ENCODE peak calls at places on chromosomes 7 and 10, in four cellular contexts. D is AG09309, H is brain microvascular endothelial cell, K is A673. E is an unnamed sample.

GRCh38 chr7:10034843-10035556 is 938.7 kb upstream of the PHF14 start:
- DNase-seq in H (no peak), D (no peak), K (no peak), E (no peak)

GRCh38 chr7:83976302-83976701 is 218.3 kb downstream of the SEMA3A start:
- DNase-seq in K (peak), D (no peak), H (no peak), E (peak)

GRCh38 chr10:44809652-44810051 is 101.5 kb upstream of the TMEM72 start:
- DNase-seq in D (no peak), H (no peak), K (no peak), E (no peak)

GRCh38 chr7:100578246-100579183 is 4.8 kb upstream of the SAP25 start:
- DNase-seq in K (no peak), H (no peak), D (no peak), E (no peak)

GRCh38 chr7:148630078-148630477 is 39.5 kb downstream of the C7orf33 start:
- DNase-seq in D (no peak), K (no peak), H (no peak), E (no peak)

GRCh38 chr10:109592391-109592790 is 330.9 kb downstream of the XPNPEP1 start:
- DNase-seq in D (no peak), H (no peak), K (no peak), E (no peak)

GRCh38 chr7:51324206-51324884 is 7.7 kb upstream of the COBL start:
- DNase-seq in D (no peak), K (no peak), H (no peak), E (no peak)

GRCh38 chr7:81449105-81449504 is 320.7 kb downstream of the HGF start:
- DNase-seq in K (no peak), D (no peak), H (no peak), E (no peak)

GRCh38 chr7:103905997-103906396 is 83.5 kb downstream of the RELN start:
- DNase-seq in H (no peak), D (no peak), K (no peak), E (no peak)

DNA sequence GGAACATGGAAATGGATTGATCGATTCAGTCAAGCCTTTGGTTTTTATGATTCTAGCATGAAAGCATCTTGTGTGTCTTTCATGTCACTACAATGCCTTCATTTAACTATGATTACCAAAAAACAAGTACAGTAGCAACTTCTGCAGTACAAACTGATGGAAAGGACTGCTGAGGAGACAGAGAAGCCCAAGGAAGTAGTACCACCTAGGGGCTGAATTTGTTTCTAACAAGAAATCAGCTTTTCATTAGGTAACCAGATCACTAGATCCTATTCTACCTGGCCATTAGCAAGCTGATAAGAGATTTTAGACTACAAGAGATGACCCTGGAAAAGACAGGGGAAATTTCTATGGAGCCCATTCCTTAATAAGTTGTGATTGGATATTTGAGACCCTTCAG is 3.2 kb upstream of the IFIT1 start:
- DNase-seq in K (peak), D (no peak), H (no peak), E (no peak)
- TF ChIP-seq CTCF in K (peak), D (peak), H (peak), E (peak)

DNA sequence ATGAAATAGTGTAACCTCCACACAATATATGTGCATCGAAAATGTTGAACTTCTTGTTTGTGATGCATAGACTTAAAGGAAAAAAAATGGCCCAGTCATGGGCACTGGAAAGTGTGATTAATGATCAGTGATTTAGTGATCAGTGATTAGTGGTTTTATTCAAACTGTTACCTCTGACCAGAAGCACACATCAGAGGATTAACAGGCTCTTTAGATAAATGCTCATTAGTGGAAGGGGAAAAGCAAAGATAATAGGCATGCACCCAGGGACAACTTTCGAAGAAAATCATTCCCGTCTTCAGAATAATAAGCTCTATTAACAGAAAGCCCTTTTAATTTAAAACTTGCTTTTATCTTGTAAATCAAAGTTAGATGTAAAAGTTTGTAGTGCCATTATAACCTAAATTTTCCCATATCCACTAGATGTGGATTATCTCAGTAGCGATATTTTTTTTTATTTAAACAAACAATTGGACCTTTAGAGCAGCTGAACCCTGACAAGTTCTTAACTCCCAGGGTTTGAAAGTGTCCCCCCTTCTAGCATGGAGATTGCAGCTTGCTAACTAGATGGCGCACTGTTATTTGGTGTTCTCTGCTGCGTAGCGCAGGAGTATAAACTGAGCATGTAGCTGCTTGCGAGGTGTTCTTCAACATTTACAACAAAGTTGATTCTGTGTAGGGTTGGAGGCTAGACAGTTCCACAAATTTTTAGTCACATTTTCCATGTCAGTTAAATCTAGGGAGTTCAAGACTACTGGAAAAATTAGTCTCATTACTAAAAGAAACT is at the start of gene CREB5:
- DNase-seq in D (no peak), K (no peak), H (no peak), E (no peak)
- TF ChIP-seq CTCF in D (no peak), K (peak), H (peak), E (no peak)

GRCh38 chr10:59678884-59679301 is 30.8 kb downstream of the SLC16A9 start:
- DNase-seq in H (no peak), D (no peak), K (no peak), E (no peak)

GRCh38 chr10:59672150-59672875 is 37.3 kb downstream of the SLC16A9 start:
- DNase-seq in D (no peak), H (no peak), K (no peak), E (no peak)

GRCh38 chr10:59674211-59674836 is 35.3 kb downstream of the SLC16A9 start:
- DNase-seq in K (peak), H (peak), D (peak), E (no peak)

GRCh38 chr10:59677253-59677831 is 32.3 kb downstream of the SLC16A9 start:
- DNase-seq in K (no peak), D (no peak), H (no peak), E (no peak)

DNA sequence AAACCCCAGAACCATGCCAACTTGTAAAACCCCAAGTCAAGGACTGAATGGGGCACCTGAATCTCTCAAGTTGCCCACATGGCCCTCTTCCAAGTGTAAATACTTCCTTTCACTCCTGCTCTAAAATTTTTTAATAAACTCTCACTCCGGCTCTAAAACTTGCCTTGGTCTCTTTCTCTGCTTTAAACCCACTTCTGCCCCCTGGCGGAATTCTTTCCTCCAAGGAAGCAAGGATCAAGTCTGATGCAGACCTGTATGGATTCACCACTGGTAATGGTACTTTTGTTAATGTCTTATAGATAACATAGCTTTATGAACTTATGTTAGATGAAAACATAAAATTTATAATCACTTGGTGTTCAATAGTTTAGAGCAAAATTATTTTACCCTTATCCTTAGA is 33.8 kb downstream of the SLC16A9 start:
- DNase-seq in H (no peak), D (no peak), K (peak), E (no peak)
- TF ChIP-seq CTCF in H (peak), D (peak), K (peak), E (peak)

GRCh38 chr7:130559184-130559583 is 67.3 kb downstream of the MEST start:
- DNase-seq in D (no peak), H (no peak), K (no peak), E (no peak)

GRCh38 chr7:130566168-130566897 is 74.4 kb downstream of the MEST start:
- DNase-seq in H (peak), K (no peak), D (no peak), E (no peak)

GRCh38 chr7:130566898-130567280 is 75.0 kb downstream of the MEST start:
- DNase-seq in D (no peak), H (no peak), K (no peak), E (no peak)

GRCh38 chr7:130560972-130561371 is 69.1 kb downstream of the MEST start:
- DNase-seq in H (no peak), K (peak), D (peak), E (no peak)
- TF ChIP-seq CTCF in H (peak), K (peak), D (peak), E (peak)

GRCh38 chr7:117338020-117338419 is 15.2 kb upstream of the WNT2 start:
- DNase-seq in K (no peak), H (no peak), D (no peak), E (no peak)

GRCh38 chr7:117332031-117332430 is 9.2 kb upstream of the WNT2 start:
- DNase-seq in D (no peak), K (no peak), H (no peak), E (no peak)

GRCh38 chr7:117333168-117333567 is 10.3 kb upstream of the WNT2 start:
- DNase-seq in K (no peak), D (no peak), H (no peak), E (no peak)
- TF ChIP-seq CTCF in K (no peak), D (no peak), H (peak), E (no peak)